ENCODE peak calls at places on chromosomes 3 and 15, in ten cellular contexts. C, O, Z, H, W, V, E, G, K and A are unnamed samples. For H3K4me1, the result is how much of the 10 kb centered on the place peaks cover.

GRCh38 chr3:19811689-19812088 is 122.3 kb downstream of the EFHB start:
- DNase-seq in K (no peak), O (no peak), E (no peak), V (no peak), W (no peak), C (no peak), Z (no peak), H (no peak), G (no peak), A (no peak)

GRCh38 chr15:83108266-83109219 is 1.1 kb downstream of the TM6SF1 start:
- DNase-seq in E (no peak), H (peak), C (no peak), W (no peak), G (no peak), Z (no peak), V (peak), K (no peak), O (peak), A (peak)

GRCh38 chr15:95659646-95660045 is 670.9 kb upstream of the NR2F2 start:
- DNase-seq in Z (no peak), O (no peak), C (no peak), W (no peak), V (peak), K (no peak), E (peak), G (no peak), H (no peak), A (no peak)

GRCh38 chr3:157418104-157418503 is 18.5 kb upstream of the PTX3 start:
- DNase-seq in C (no peak), W (no peak), V (no peak), O (no peak), G (no peak), Z (no peak), K (peak), E (no peak), H (peak), A (no peak)

GRCh38 chr3:129040579-129041300 is 19.8 kb upstream of the GP9 start:
- DNase-seq in W (no peak), E (no peak), Z (no peak), G (peak), C (no peak), H (no peak), V (no peak), O (no peak), K (no peak), A (no peak)

GRCh38 chr3:188133219-188133618 is 20.7 kb upstream of the LPP start:
- DNase-seq in G (no peak), V (no peak), O (no peak), H (no peak), C (no peak), K (peak), W (no peak), E (no peak), Z (no peak), A (no peak)

GRCh38 chr3:179528786-179529185 is 33.9 kb upstream of the ACTL6A start:
- DNase-seq in V (no peak), H (peak), G (no peak), W (no peak), O (no peak), K (peak), E (no peak), Z (no peak), C (no peak), A (no peak)

GRCh38 chr15:83106994-83107840 is at the start of gene TM6SF1:
- DNase-seq in H (peak), Z (no peak), W (peak), G (no peak), V (no peak), K (no peak), E (no peak), C (no peak), O (no peak), A (peak)

GRCh38 chr3:194556086-194557056 is 69.6 kb upstream of the ATP13A3 start:
- DNase-seq in H (peak), O (peak), Z (no peak), G (peak), C (peak), K (peak), E (no peak), V (no peak), W (no peak), A (no peak)

GRCh38 chr15:68310811-68311463 is 33.4 kb downstream of the FEM1B start:
- DNase-seq in C (no peak), K (no peak), H (no peak), W (no peak), O (no peak), E (no peak), G (no peak), V (peak), Z (no peak), A (no peak)

GRCh38 chr3:131402391-131403039 is 20.9 kb downstream of the NUDT16 start:
- DNase-seq in V (no peak), K (peak), G (no peak), O (no peak), H (peak), C (no peak), E (no peak), Z (no peak), W (no peak), A (peak)

GRCh38 chr3:132622148-132622547 is 25.1 kb downstream of the ACKR4 start:
- DNase-seq in W (no peak), E (no peak), O (no peak), H (peak), V (no peak), G (no peak), C (no peak), K (no peak), Z (no peak), A (no peak)

GRCh38 chr3:23263796-23264195 is 60.7 kb downstream of the UBE2E2 start:
- DNase-seq in E (no peak), O (no peak), V (no peak), G (no peak), C (no peak), Z (no peak), W (no peak), H (no peak), K (peak), A (no peak)

GRCh38 chr3:188385295-188385694 is 231.3 kb downstream of the LPP start:
- DNase-seq in K (no peak), H (no peak), Z (no peak), O (no peak), V (no peak), E (no peak), C (no peak), W (no peak), G (no peak), A (peak)

GRCh38 chr3:73740041-73740440 is 115.3 kb upstream of the PDZRN3 start:
- DNase-seq in O (no peak), G (no peak), V (no peak), K (no peak), H (no peak), E (no peak), Z (no peak), W (no peak), C (no peak), A (no peak)

GRCh38 chr3:184186184-184186901 is at the start of gene ABCF3:
- DNase-seq in K (peak), G (peak), V (peak), O (peak), H (no peak), C (no peak), Z (no peak), W (no peak), E (no peak), A (peak)

GRCh38 chr3:72338082-72338941 is 509.9 kb downstream of the SHQ1 start:
- DNase-seq in H (peak), K (peak), E (no peak), W (no peak), Z (no peak), O (no peak), V (no peak), G (no peak), C (no peak), A (no peak)

GRCh38 chr3:124281453-124282316 is 289.8 kb upstream of the ROPN1 start:
- DNase-seq in H (peak), Z (no peak), K (peak), C (no peak), V (no peak), E (no peak), G (no peak), W (peak), O (peak), A (no peak)

GRCh38 chr3:153673853-153674252 is 447.3 kb upstream of the ARHGEF26 start:
- DNase-seq in W (no peak), G (no peak), C (no peak), H (no peak), Z (no peak), K (peak), O (no peak), V (no peak), E (no peak), A (no peak)

GRCh38 chr3:36991147-36991546 is 1.8 kb downstream of the EPM2AIP1 start:
- DNase-seq in K (no peak), H (no peak), V (no peak), O (no peak), Z (no peak), C (no peak), G (no peak), E (no peak), W (no peak), A (no peak)

GRCh38 chr3:30162579-30162978 is 443.8 kb upstream of the TGFBR2 start:
- DNase-seq in E (no peak), Z (no peak), W (no peak), C (no peak), V (no peak), H (peak), K (no peak), O (no peak), G (no peak), A (no peak)

GRCh38 chr3:56725175-56725574 is 42.1 kb upstream of the TASOR start:
- DNase-seq in H (no peak), V (no peak), C (peak), W (no peak), O (peak), Z (peak), E (no peak), K (no peak), G (no peak), A (no peak)

GRCh38 chr15:31799711-31800321 is 230.5 kb upstream of the CHRNA7 start:
- DNase-seq in W (no peak), H (no peak), K (peak), C (no peak), Z (no peak), E (no peak), V (no peak), O (no peak), G (no peak), A (no peak)

GRCh38 chr3:89113887-89114840 is 6.7 kb downstream of the EPHA3 start:
- DNase-seq in V (peak), K (peak), G (peak), E (peak), C (no peak), O (peak), Z (no peak), H (no peak), W (peak), A (peak)
- H3K4me1 ChIP-seq in V (under half), K (under half), G (under half), E (under half), C (under half), O (under half), Z (under half), H (under half), W (under half), A (under half)

GRCh38 chr3:151084893-151085226 is 604 bp upstream of the MED12L start:
- DNase-seq in G (no peak), Z (no peak), K (no peak), V (no peak), W (no peak), H (no peak), O (no peak), E (no peak), C (no peak), A (no peak)

GRCh38 chr3:151082880-151083838 is 2.3 kb upstream of the MED12L start:
- DNase-seq in W (no peak), V (no peak), Z (no peak), G (no peak), K (no peak), H (no peak), O (no peak), E (no peak), C (no peak), A (no peak)

GRCh38 chr3:151086484-151087456 is 1.3 kb downstream of the MED12L start:
- DNase-seq in G (peak), K (peak), H (peak), Z (peak), E (peak), O (peak), W (peak), V (peak), C (peak), A (peak)

GRCh38 chr3:151085889-151086483 is 522 bp downstream of the MED12L start:
- DNase-seq in Z (no peak), G (peak), H (no peak), E (no peak), V (no peak), O (peak), C (no peak), W (peak), K (no peak), A (peak)

DNA sequence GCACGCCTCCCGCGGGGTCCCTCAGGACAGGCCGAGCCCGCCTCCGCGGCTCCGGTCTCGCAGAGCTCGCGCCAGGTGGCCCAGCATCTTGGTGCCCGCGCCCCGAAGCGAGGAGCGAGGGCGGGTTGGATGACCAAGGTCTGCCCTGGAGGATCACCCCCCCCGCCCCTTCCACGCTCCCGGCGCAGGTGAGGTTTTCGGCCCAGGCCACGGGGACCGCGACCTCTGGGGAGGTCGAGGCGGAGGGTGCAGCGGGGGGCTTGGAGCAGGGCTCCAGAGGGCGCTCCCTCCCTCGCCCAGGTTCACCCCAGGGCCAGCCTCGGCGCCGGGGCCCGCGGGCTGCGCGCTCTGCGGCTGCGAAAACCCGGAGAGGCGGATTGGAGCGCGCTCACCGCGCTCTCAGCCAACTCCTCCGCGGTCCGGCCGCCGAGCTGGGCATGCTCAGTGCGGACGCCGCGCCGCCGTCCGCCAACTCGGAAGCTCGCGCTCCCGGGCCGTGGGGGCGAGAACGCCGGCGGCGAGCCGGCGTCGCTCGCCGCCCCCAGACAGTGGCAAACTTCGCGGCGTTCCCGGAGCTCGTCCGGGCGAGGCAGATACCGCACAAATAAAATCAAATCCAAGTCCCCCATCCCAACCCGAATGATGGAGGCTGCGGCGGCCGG is at the start of gene MED12L:
- DNase-seq in H (peak), V (peak), C (peak), K (peak), G (peak), O (peak), E (peak), W (peak), Z (peak), A (peak)
- TF ChIP-seq CTCF in H (no peak), V (no peak), C (no peak), K (no peak), G (no peak), O (no peak), E (no peak), W (peak), Z (no peak), A (no peak)

DNA sequence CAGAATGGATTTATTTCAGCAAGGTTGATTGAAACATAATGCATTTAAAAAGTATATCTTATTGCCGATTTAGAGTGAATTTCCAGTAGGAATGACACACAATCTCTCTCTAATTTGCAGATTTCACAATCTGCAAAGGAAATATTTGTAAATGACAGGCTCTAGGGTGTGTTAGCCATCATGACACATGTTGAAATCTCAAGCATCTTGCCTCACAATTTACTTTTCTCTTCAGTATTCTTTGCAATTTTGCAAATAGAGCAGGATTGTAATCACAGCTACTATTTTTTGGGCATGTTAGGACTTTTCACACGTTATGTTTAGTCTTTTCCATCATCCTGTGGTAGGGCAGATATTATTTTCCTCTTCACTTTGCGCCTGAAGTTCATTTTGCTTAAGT is 55.5 kb downstream of the ATP13A4 start:
- DNase-seq in V (no peak), C (no peak), K (no peak), O (no peak), E (no peak), H (no peak), W (no peak), Z (no peak), G (no peak), A (no peak)
- H3K27ac ChIP-seq in V (no peak), C (no peak), K (no peak), O (no peak), E (no peak), H (no peak), W (no peak), Z (no peak), G (no peak), A (peak)

GRCh38 chr3:101829066-101829830 is 20.1 kb upstream of the NFKBIZ start:
- DNase-seq in C (peak), Z (peak), E (no peak), V (peak), K (no peak), O (peak), W (no peak), H (no peak), G (peak), A (no peak)
- H3K4me1 ChIP-seq in C (under half), Z (under half), E (under half), V (under half), K (under half), O (under half), W (under half), H (under half), G (under half), A (under half)

GRCh38 chr15:67241132-67241855 is 13.2 kb downstream of the AAGAB start:
- DNase-seq in W (no peak), K (no peak), O (no peak), G (no peak), C (no peak), H (no peak), Z (no peak), E (no peak), V (no peak), A (no peak)

GRCh38 chr15:67244966-67245478 is 9.4 kb downstream of the AAGAB start:
- DNase-seq in K (no peak), O (no peak), Z (no peak), V (no peak), H (no peak), G (no peak), C (no peak), W (no peak), E (no peak), A (no peak)

GRCh38 chr15:67242665-67243064 is 11.8 kb downstream of the AAGAB start:
- DNase-seq in H (peak), Z (no peak), K (no peak), E (no peak), V (no peak), C (no peak), O (no peak), G (no peak), W (no peak), A (no peak)

GRCh38 chr15:67240235-67241131 is 14.0 kb downstream of the AAGAB start:
- DNase-seq in K (peak), O (peak), C (no peak), E (peak), V (no peak), G (no peak), W (peak), Z (no peak), H (peak), A (no peak)
- TF ChIP-seq CTCF in K (peak), O (peak), C (no peak), E (peak), V (no peak), G (no peak), W (no peak), Z (no peak), H (peak), A (peak)

GRCh38 chr3:134330895-134331810 is 43.1 kb downstream of the AMOTL2 start:
- DNase-seq in H (peak), C (no peak), E (no peak), W (no peak), O (no peak), K (peak), V (no peak), Z (no peak), G (no peak), A (no peak)
- H3K27ac ChIP-seq in H (no peak), C (peak), E (peak), W (no peak), O (peak), K (no peak), V (peak), Z (no peak), G (no peak), A (peak)